ENCODE peak calls at places on chromosome 22, in seven cellular contexts. U is IMR-90, K is left ventricle myocardium inferior, T is iPS DF 6.9, M is kidney, Q is body of pancreas, J is K562. C is an unnamed sample.

GRCh38 chr22:44273175-44273574 is 39.6 kb downstream of the SHISAL1 start:
- DNase-seq in M (no peak), T (no peak), U (no peak), J (no peak), Q (no peak), K (no peak), C (no peak)

GRCh38 chr22:46150615-46151423 is 493 bp downstream of the PPARA start:
- DNase-seq in M (peak; percentile 87), T (no peak), Q (peak; percentile 52), U (no peak), K (no peak), J (peak; percentile 88), C (no peak)

GRCh38 chr22:26162961-26163360 is 6.3 kb upstream of the SEZ6L start:
- DNase-seq in T (no peak), M (no peak), U (no peak), J (no peak), K (no peak), Q (no peak), C (no peak)

GRCh38 chr22:46267431-46268279 is at the start of gene TTC38:
- DNase-seq in T (no peak), J (peak; percentile 91), M (peak; percentile 96), U (peak; percentile 60), Q (peak; percentile 95), K (peak; percentile 96), C (peak; percentile 66)

GRCh38 chr22:32378703-32379272 is 21.1 kb downstream of the RFPL3 start:
- DNase-seq in Q (no peak), J (peak; percentile 74), U (peak; percentile 18), K (no peak), M (no peak), T (peak; percentile 70), C (peak; percentile 29)

GRCh38 chr22:46079861-46080821 is 70.2 kb upstream of the PPARA start:
- DNase-seq in Q (peak; percentile 75), M (peak; percentile 94), J (no peak), T (no peak), K (peak; percentile 75), U (no peak), C (no peak)

GRCh38 chr22:19930537-19931486 is 10.8 kb upstream of the COMT start:
- DNase-seq in M (no peak), K (no peak), T (no peak), J (no peak), Q (no peak), U (peak; percentile 10), C (no peak)

GRCh38 chr22:30033891-30034290 is 46.4 kb upstream of the HORMAD2 start:
- DNase-seq in J (no peak), T (no peak), U (no peak), K (no peak), Q (no peak), M (no peak), C (no peak)

GRCh38 chr22:28992565-28993326 is 68.9 kb downstream of the C22orf31 start:
- DNase-seq in M (no peak), Q (no peak), J (no peak), U (no peak), K (no peak), T (no peak), C (no peak)

GRCh38 chr22:40024201-40025061 is 29.7 kb downstream of the FAM83F start:
- DNase-seq in M (peak; percentile 85), Q (peak; percentile 70), T (no peak), K (peak; percentile 63), U (peak; percentile 51), J (peak; percentile 81), C (peak; percentile 46)

GRCh38 chr22:24938741-24939341 is 7.7 kb downstream of the LHFPL7 start:
- DNase-seq in U (peak; percentile 25), M (no peak), K (no peak), T (no peak), J (peak; percentile 26), Q (peak; percentile 41), C (no peak)

GRCh38 chr22:49303781-49304461 is 523.8 kb downstream of the BRD1 start:
- DNase-seq in K (no peak), J (no peak), U (no peak), T (no peak), Q (peak; percentile 5), M (peak; percentile 45), C (no peak)
- H3K4me3 ChIP-seq in K (no peak overlapping the region), J (no peak overlapping the region), U (no peak overlapping the region), T (no peak overlapping the region), Q (no peak overlapping the region), M (no peak overlapping the region), C (no peak overlapping the region)

GRCh38 chr22:22064580-22064979 is 82.0 kb upstream of the TOP3B start:
- DNase-seq in M (no peak), U (no peak), T (no peak), Q (no peak), J (no peak), K (no peak), C (no peak)
- H3K27ac ChIP-seq in M (no peak overlapping the region), U (no peak overlapping the region), T (no peak overlapping the region), Q (no peak overlapping the region), J (no peak overlapping the region), K (no peak overlapping the region), C (no peak overlapping the region)

DNA sequence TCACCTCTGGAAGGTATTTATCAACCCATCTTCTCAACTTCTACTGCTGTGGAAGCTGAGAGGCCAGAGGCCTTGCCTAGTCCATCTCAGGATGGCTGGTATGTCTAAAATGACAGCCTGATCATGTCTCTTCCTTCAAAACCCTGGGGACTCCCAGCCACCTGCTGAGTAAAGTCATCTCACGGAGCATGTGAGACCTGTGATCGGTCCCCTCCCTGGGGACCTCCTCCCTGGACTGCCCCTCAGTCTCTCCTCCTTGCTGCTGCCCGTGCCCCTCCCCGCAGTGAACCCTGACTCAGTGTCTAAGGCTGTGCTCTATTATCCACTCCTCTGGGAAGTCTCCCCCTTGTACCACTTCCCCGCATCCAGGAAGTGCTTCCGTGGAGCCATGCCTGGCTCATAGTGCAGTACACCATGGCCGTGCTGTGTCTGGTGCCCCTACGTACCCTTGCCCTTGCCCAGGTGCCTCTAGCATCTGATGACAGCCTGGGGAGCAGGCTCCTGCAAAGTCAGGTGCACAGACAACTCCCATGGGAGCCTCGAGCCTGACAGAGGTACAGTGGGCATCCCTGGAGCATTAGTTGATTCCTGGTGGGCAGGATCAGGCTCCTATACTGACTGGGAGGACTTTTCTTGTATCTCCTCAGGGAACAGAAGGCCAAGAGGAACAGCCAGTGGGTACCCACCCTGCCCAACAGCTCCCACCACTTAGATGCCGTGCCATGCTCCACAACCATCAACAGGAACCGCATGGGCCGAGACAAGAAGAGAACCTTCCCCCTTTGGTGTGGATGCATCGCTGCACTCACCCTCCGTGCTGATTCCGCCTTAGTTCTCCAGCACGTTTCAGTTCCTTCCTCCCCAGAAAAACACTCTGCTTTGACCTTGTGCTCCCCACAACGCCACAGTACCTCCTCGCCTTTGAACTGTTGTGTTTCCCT is 13.8 kb downstream of the SMARCB1 start:
- DNase-seq in M (peak; percentile 52), T (no peak), K (no peak), J (no peak), U (no peak), Q (no peak), C (no peak)
- H3K4me3 ChIP-seq in M (no peak overlapping the region), T (no peak overlapping the region), K (no peak overlapping the region), J (no peak overlapping the region), U (no peak overlapping the region), Q (no peak overlapping the region), C (no peak overlapping the region)

DNA sequence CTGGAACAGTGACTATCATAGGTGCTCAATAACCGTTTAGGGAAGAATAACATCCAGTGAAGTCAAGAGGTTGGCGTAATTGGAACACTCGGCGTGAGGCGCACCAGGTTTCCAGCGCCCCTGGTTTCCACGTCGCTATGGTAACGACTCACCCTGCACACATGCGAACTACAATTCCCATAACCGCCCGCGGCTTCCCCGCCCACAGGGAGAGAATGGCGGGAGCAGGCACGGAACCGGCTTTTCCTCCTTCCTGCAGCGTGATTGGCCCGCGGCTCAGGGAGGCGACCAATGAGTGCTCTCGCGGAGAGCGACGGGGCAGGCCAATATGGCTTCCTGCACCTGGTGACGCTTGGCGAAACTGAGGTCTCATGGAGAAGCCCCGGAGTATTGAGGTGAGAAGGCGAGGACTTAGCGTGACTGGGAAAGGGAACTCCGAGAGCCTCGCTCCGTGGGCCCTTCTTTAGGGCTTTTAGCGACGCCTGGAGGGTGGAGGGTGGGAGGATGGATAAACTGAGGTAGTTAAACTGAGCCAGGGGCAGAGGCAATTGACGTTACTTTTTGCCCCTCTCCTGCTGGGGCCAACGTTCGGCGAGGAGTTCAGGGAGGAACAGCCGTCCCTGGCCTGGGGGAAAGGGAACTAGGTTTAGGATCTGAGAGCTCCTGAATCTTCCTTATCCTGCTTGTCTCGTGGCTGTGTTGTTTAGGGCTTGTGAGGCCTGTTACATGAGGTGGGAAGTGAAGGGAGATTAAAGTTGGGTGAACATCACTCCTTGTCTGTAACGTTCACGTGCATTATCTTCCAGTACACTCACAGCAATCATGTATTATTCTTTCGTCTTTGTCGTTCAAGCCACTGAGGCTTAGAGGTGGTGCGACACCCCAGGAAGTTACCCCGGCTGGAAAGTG is at the start of gene L3MBTL2:
- DNase-seq in K (peak; percentile 98), T (peak; percentile 95), M (peak; percentile 99), J (peak; percentile 97), U (peak; percentile 93), Q (peak; percentile 95), C (peak; percentile 96)
- H3K27ac ChIP-seq in K (peak within 1 kb of the TSS; percentile 80), T (no peak within 1 kb of the TSS), M (peak within 1 kb of the TSS; percentile 56), J (peak within 1 kb of the TSS; percentile 78), U (peak within 1 kb of the TSS; percentile 62), Q (peak within 1 kb of the TSS; percentile 53), C (peak within 1 kb of the TSS; percentile 69)

GRCh38 chr22:36583546-36583945 is 54.6 kb upstream of the EIF3D start:
- DNase-seq in K (no peak), U (no peak), J (no peak), M (peak; percentile 18), T (no peak), Q (no peak), C (no peak)
- H3K4me3 ChIP-seq in K (no peak overlapping the region), U (no peak overlapping the region), J (no peak overlapping the region), M (no peak overlapping the region), T (no peak overlapping the region), Q (no peak overlapping the region), C (no peak overlapping the region)

GRCh38 chr22:38238519-38239051 is 34.2 kb downstream of the TMEM184B start:
- DNase-seq in U (peak; percentile 73), T (no peak), J (no peak), M (no peak), Q (peak; percentile 52), K (no peak), C (no peak)

GRCh38 chr22:38236786-38237185 is 35.0 kb downstream of the MAFF start:
- DNase-seq in T (no peak), J (no peak), M (no peak), Q (no peak), U (no peak), K (no peak), C (no peak)

GRCh38 chr22:38233427-38233826 is 31.6 kb downstream of the MAFF start:
- DNase-seq in Q (no peak), K (no peak), U (peak; percentile 45), M (no peak), J (no peak), T (no peak), C (no peak)

GRCh38 chr22:38232196-38232595 is 30.4 kb downstream of the MAFF start:
- DNase-seq in U (no peak), Q (no peak), T (no peak), M (no peak), J (no peak), K (no peak), C (no peak)

DNA sequence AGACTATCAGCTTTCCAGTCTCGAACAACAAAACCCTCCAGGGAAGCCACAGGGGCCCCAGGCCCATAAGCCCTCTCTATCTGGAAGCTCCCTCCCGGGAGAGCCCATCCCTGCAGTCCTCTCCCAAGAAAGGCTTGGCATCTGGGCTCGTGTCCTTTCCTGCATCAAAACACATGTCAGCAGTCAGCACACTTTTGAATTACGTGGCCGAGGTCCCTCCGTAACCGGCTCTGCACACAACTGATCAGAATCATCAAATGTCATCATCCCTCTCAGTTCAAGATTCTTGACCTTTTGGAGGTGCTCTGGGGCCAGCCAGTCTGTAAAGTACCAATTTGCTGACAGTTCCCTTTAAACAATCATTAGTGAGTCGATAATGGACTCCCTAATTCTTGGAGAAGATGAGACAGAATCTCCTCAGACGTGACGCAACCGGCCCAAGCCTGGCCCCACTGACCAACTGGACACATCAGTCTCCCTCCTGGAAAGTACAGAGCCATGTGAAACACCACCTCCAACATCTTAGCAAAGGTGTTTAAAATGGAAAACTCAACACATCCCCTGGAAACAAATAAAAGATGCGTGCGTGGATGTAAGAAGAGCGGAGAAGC is 33.6 kb downstream of the MAFF start:
- DNase-seq in Q (no peak), J (no peak), T (no peak), M (no peak), K (no peak), U (no peak), C (no peak)
- H3K27ac ChIP-seq in Q (no peak overlapping the region), J (no peak overlapping the region), T (no peak overlapping the region), M (no peak overlapping the region), K (no peak overlapping the region), U (no peak overlapping the region), C (no peak overlapping the region)

C was measured in brain microvascular endothelial cell.